ENCODE peak calls at places on chromosomes 6 and 20, in four cellular contexts. N is AG09319; M is activated naive CD4-positive, alpha-beta T cell; V is NCI-H1694. P is an unnamed sample.

GRCh38 chr6:90343581-90343980 is 46.9 kb upstream of the BACH2 start:
- DNase-seq in N (no peak), V (no peak), M (no peak), P (no peak)

GRCh38 chr20:4064118-4064962 is 49.0 kb upstream of the RNF24 start:
- DNase-seq in M (no peak), V (peak), N (peak), P (peak)

GRCh38 chr20:9075264-9076095 is 6.6 kb downstream of the PLCB4 start:
- DNase-seq in M (no peak), N (no peak), V (no peak), P (no peak)

GRCh38 chr20:62501801-62502495 is 26.2 kb upstream of the GATA5 start:
- DNase-seq in M (no peak), N (no peak), V (no peak), P (no peak)

GRCh38 chr6:51541847-51542246 is 545.6 kb downstream of the PKHD1 start:
- DNase-seq in V (no peak), N (no peak), M (no peak), P (no peak)

GRCh38 chr6:77883849-77884248 is 231.0 kb downstream of the MEI4 start:
- DNase-seq in M (no peak), N (no peak), V (no peak), P (no peak)

GRCh38 chr20:20267685-20268429 is 100.0 kb upstream of the INSM1 start:
- DNase-seq in V (peak), M (no peak), N (no peak), P (no peak)

GRCh38 chr20:51512645-51513044 is 29.9 kb downstream of the NFATC2 start:
- DNase-seq in N (no peak), M (no peak), V (no peak), P (no peak)

GRCh38 chr6:69427882-69428281 is 368.9 kb downstream of the LMBRD1 start:
- DNase-seq in M (no peak), N (no peak), V (no peak), P (no peak)

GRCh38 chr6:168238159-168238887 is 81.3 kb downstream of the DACT2 start:
- DNase-seq in N (no peak), M (no peak), V (no peak), P (no peak)

GRCh38 chr6:53361549-53362031 is 12.8 kb upstream of the ELOVL5 start:
- DNase-seq in N (no peak), V (no peak), M (peak), P (no peak)

GRCh38 chr6:131581523-131581922 is 8.5 kb downstream of the ARG1 start:
- DNase-seq in V (no peak), M (no peak), N (no peak), P (no peak)

GRCh38 chr6:73565767-73566485 is 45.1 kb upstream of the EEF1A1 start:
- DNase-seq in N (no peak), V (no peak), M (no peak), P (no peak)

GRCh38 chr6:34301408-34301807 is 52.6 kb upstream of the SMIM29 start:
- DNase-seq in M (no peak), N (no peak), V (no peak), P (peak)

GRCh38 chr6:164114656-164115055 is 700.1 kb downstream of the QKI start:
- DNase-seq in V (no peak), M (no peak), N (no peak), P (no peak)

GRCh38 chr6:4936681-4937041 is 67.2 kb downstream of the RPP40 start:
- DNase-seq in N (peak), M (no peak), V (peak), P (no peak)

GRCh38 chr6:16850332-16851022 is 89.2 kb upstream of the ATXN1 start:
- DNase-seq in V (no peak), N (no peak), M (no peak), P (no peak)

GRCh38 chr6:16769986-16770376 is 8.7 kb upstream of the ATXN1 start:
- DNase-seq in V (no peak), M (no peak), N (peak), P (peak)

GRCh38 chr6:135128268-135128914 is 52.7 kb upstream of the MYB start:
- DNase-seq in V (no peak), M (peak), N (no peak), P (no peak)

GRCh38 chr6:41167173-41167963 is 4.5 kb upstream of the TREM2 start:
- DNase-seq in M (no peak), N (no peak), V (no peak), P (peak)

P was measured in HFF-Myc.